ENCODE peak calls at places on chromosomes 3 and 15, in seven cellular contexts. O is putamen, Y is A549, A is NB4, L is HTR-8/SVneo, U is foreskin fibroblast, X is testis. M is an unnamed sample.

GRCh38 chr3:61053781-61054496 is 197.3 kb downstream of the FHIT start:
- DNase-seq in O (no peak), L (no peak), X (no peak), Y (no peak), U (no peak), A (no peak), M (no peak)

GRCh38 chr3:47512416-47513124 is 942 bp downstream of the ELP6 start:
- DNase-seq in A (peak), O (no peak), U (peak), Y (no peak), L (peak), X (peak), M (peak)

GRCh38 chr15:67456677-67457529 is 64.0 kb upstream of the C15orf61 start:
- DNase-seq in A (peak), X (peak), L (peak), Y (peak), U (peak), O (peak), M (peak)

GRCh38 chr15:69557340-69558137 is 104.9 kb downstream of the RPLP1 start:
- DNase-seq in X (no peak), Y (peak), L (peak), O (no peak), A (no peak), U (peak), M (no peak)

GRCh38 chr15:71691700-71692417 is 118.5 kb upstream of the NR2E3 start:
- DNase-seq in Y (no peak), X (peak), L (no peak), O (no peak), U (peak), A (no peak), M (no peak)

GRCh38 chr3:156488771-156489170 is 66.1 kb downstream of the SSR3 start:
- DNase-seq in X (no peak), Y (no peak), L (no peak), U (peak), O (no peak), A (no peak), M (no peak)

GRCh38 chr15:28262438-28262837 is 59.5 kb downstream of the HERC2 start:
- DNase-seq in A (no peak), O (no peak), Y (no peak), U (no peak), L (no peak), X (no peak), M (no peak)

GRCh38 chr3:72052841-72053409 is 268.0 kb upstream of the PROK2 start:
- DNase-seq in A (no peak), L (no peak), X (no peak), O (no peak), Y (no peak), U (no peak), M (no peak)

GRCh38 chr3:119743921-119744320 is 38.0 kb upstream of the NR1I2 start:
- DNase-seq in U (no peak), L (no peak), X (no peak), A (no peak), O (no peak), Y (no peak), M (no peak)

GRCh38 chr15:67127925-67128324 is 62.5 kb downstream of the SMAD3 start:
- DNase-seq in Y (peak), O (no peak), X (no peak), A (peak), L (peak), U (peak), M (no peak)

GRCh38 chr3:138946554-138947302 is at the start of the genes FOXL2 and FOXL2NB:
- DNase-seq in L (no peak), O (no peak), U (peak), X (peak), Y (peak), A (peak), M (no peak)

GRCh38 chr15:59958288-59958687 is 45.8 kb upstream of the FOXB1 start:
- DNase-seq in U (no peak), X (no peak), A (no peak), O (no peak), Y (no peak), L (no peak), M (no peak)

GRCh38 chr3:39808467-39809180 is 785 bp upstream of the MYRIP start:
- DNase-seq in L (no peak), Y (no peak), X (peak), U (peak), O (no peak), A (no peak), M (no peak)

GRCh38 chr3:192875971-192876565 is 41.6 kb downstream of the MB21D2 start:
- DNase-seq in X (no peak), U (no peak), A (no peak), Y (no peak), L (peak), O (no peak), M (no peak)

GRCh38 chr15:73800662-73801345 is 47.7 kb upstream of the INSYN1 start:
- DNase-seq in X (no peak), U (peak), O (peak), Y (peak), A (peak), L (peak), M (no peak)

GRCh38 chr3:181727122-181728036 is 15.7 kb downstream of the SOX2 start:
- DNase-seq in A (no peak), L (no peak), X (no peak), U (peak), O (no peak), Y (no peak), M (no peak)

GRCh38 chr3:8996681-8997121 is 33.4 kb upstream of the RAD18 start:
- DNase-seq in X (peak), Y (no peak), L (peak), O (peak), U (peak), A (no peak), M (no peak)

GRCh38 chr3:159987291-159987711 is 1.3 kb upstream of the IL12A start:
- DNase-seq in A (no peak), L (no peak), U (peak), X (no peak), Y (no peak), O (no peak), M (peak)

GRCh38 chr3:122497425-122497824 is 17.3 kb downstream of the KPNA1 start:
- DNase-seq in L (peak), U (peak), O (no peak), X (no peak), Y (no peak), A (peak), M (peak)

GRCh38 chr3:148882288-148882687 is 17.2 kb downstream of the CPA3 start:
- DNase-seq in O (no peak), U (no peak), A (no peak), Y (no peak), L (no peak), X (no peak), M (no peak)

GRCh38 chr15:74392402-74392876 is 25.0 kb upstream of the CYP11A1 start:
- DNase-seq in X (peak), O (no peak), U (peak), L (no peak), A (no peak), Y (no peak), M (no peak)

GRCh38 chr15:69697913-69698312 is 245.3 kb downstream of the RPLP1 start:
- DNase-seq in Y (no peak), O (no peak), X (peak), A (no peak), L (no peak), U (no peak), M (no peak)

GRCh38 chr3:12230406-12230805 is 58.5 kb upstream of the PPARG start:
- DNase-seq in A (no peak), Y (no peak), O (no peak), U (no peak), L (no peak), X (no peak), M (no peak)

GRCh38 chr15:34085746-34086145 is 15.9 kb downstream of the EMC7 start:
- DNase-seq in O (no peak), X (no peak), L (no peak), U (peak), A (no peak), Y (no peak), M (no peak)

GRCh38 chr15:62138124-62138523 is 27.0 kb downstream of the C2CD4B start:
- DNase-seq in A (no peak), U (peak), X (peak), O (no peak), Y (no peak), L (peak), M (no peak)

M was measured in AML-193.